ENCODE peak calls at places on chromosomes 5 and 9, in four cellular contexts. One of them, this sample, is unnamed.

GRCh38 chr5:72988769-72989168 is 32.9 kb downstream of the FCHO2 start:
- DNase-seq in OCI-LY7: no peak
- DNase-seq in fibroblast of lung: peak; percentile 58
- DNase-seq in IMR-90: peak; percentile 10
- DNase-seq in this sample: no peak

GRCh38 chr5:13601152-13601551 is 343.3 kb downstream of the DNAH5 start:
- DNase-seq in OCI-LY7: no peak
- DNase-seq in fibroblast of lung: peak; percentile 60
- DNase-seq in IMR-90: peak; percentile 46
- DNase-seq in this sample: no peak

GRCh38 chr9:135224286-135224871 is 136.9 kb downstream of the OLFM1 start:
- DNase-seq in OCI-LY7: no peak
- DNase-seq in fibroblast of lung: no peak
- DNase-seq in IMR-90: no peak
- DNase-seq in this sample: no peak

GRCh38 chr5:58042933-58043606 is 416.8 kb downstream of the PLK2 start:
- DNase-seq in OCI-LY7: no peak
- DNase-seq in fibroblast of lung: peak; percentile 52
- DNase-seq in IMR-90: peak; percentile 16
- DNase-seq in this sample: no peak

GRCh38 chr9:84575705-84576104 is 93.8 kb upstream of the NTRK2 start:
- DNase-seq in OCI-LY7: no peak
- DNase-seq in fibroblast of lung: no peak
- DNase-seq in IMR-90: no peak
- DNase-seq in this sample: no peak

GRCh38 chr9:6616976-6617375 is 28.6 kb downstream of the GLDC start:
- DNase-seq in OCI-LY7: no peak
- DNase-seq in fibroblast of lung: peak; percentile 3
- DNase-seq in IMR-90: no peak
- DNase-seq in this sample: no peak

GRCh38 chr9:29160763-29161353 is 1587.6 kb upstream of the C9orf72 start:
- DNase-seq in OCI-LY7: no peak
- DNase-seq in fibroblast of lung: no peak
- DNase-seq in IMR-90: no peak
- DNase-seq in this sample: no peak

GRCh38 chr9:82679488-82679887 is 383.5 kb downstream of the RASEF start:
- DNase-seq in OCI-LY7: no peak
- DNase-seq in fibroblast of lung: no peak
- DNase-seq in IMR-90: no peak
- DNase-seq in this sample: no peak

GRCh38 chr9:136578915-136579637 is 33.2 kb upstream of the NOTCH1 start:
- DNase-seq in OCI-LY7: peak; percentile 21
- DNase-seq in fibroblast of lung: no peak
- DNase-seq in IMR-90: no peak
- DNase-seq in this sample: no peak

GRCh38 chr5:122151640-122152039 is 22.3 kb downstream of the ZNF474 start:
- DNase-seq in OCI-LY7: no peak
- DNase-seq in fibroblast of lung: peak; percentile 99
- DNase-seq in IMR-90: peak; percentile 80
- DNase-seq in this sample: no peak

GRCh38 chr9:114097613-114098020 is 1.5 kb downstream of the KIF12 start:
- DNase-seq in OCI-LY7: no peak
- DNase-seq in fibroblast of lung: peak; percentile 31
- DNase-seq in IMR-90: no peak
- DNase-seq in this sample: no peak
- H3K4me1 ChIP-seq in OCI-LY7: no peaks in the 10 kb centered on the region
- H3K4me1 ChIP-seq in fibroblast of lung: no peaks in the 10 kb centered on the region
- H3K4me1 ChIP-seq in IMR-90: no peaks in the 10 kb centered on the region
- H3K4me1 ChIP-seq in this sample: peaks cover 4% of the 10 kb centered on the region

DNA sequence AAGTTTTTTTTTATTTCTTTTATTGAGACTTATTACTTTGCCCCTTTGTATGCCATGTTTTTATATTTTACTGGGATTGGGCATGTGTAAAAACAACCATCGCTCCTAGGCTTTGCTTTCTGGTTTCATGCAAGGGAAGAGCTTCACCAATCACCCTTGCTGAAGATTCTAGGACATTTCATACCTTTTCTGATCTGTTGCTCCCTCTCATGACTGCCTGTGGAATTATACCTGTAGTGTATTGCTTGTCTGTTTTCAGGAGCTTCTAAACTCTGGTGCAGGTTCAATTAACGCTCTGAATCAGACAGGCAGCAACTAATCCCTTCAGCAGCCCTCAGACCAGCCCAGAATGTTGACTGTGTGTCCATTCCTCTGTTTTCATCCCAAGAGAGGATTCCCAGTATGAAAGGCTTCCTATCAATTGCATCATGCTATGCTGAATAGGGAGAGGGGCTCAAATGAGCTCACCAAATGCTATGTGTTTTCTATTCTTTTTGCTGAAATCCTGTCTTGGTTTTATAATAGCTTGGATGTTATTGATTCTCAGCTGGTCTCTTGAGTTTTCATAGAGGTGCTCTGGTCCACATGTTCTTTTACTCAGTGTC is 572.9 kb upstream of the CDH6 start:
- DNase-seq in OCI-LY7: no peak
- DNase-seq in fibroblast of lung: no peak
- DNase-seq in IMR-90: no peak
- DNase-seq in this sample: no peak
- H3K4me3 ChIP-seq in OCI-LY7: no peak overlapping the region
- H3K4me3 ChIP-seq in fibroblast of lung: no peak overlapping the region
- H3K4me3 ChIP-seq in IMR-90: no peak overlapping the region
- H3K4me3 ChIP-seq in this sample: no peak overlapping the region

GRCh38 chr9:96856363-96857286 is 2.3 kb upstream of the ZNF782 start:
- DNase-seq in OCI-LY7: peak; percentile 76
- DNase-seq in fibroblast of lung: peak; percentile 57
- DNase-seq in IMR-90: peak; percentile 67
- DNase-seq in this sample: peak; percentile 61
- H2AFZ ChIP-seq in OCI-LY7: peak overlapping the region; percentile 25
- H2AFZ ChIP-seq in fibroblast of lung: no peak overlapping the region
- H2AFZ ChIP-seq in IMR-90: no peak overlapping the region
- H2AFZ ChIP-seq in this sample: peak overlapping the region; percentile 30

GRCh38 chr9:95080961-95081658 is 236.4 kb downstream of the FANCC start:
- DNase-seq in OCI-LY7: no peak
- DNase-seq in fibroblast of lung: no peak
- DNase-seq in IMR-90: no peak
- DNase-seq in this sample: no peak
- H3K4me1 ChIP-seq in OCI-LY7: no peaks in the 10 kb centered on the region
- H3K4me1 ChIP-seq in fibroblast of lung: peaks cover 25% of the 10 kb centered on the region
- H3K4me1 ChIP-seq in IMR-90: peaks cover 18% of the 10 kb centered on the region
- H3K4me1 ChIP-seq in this sample: no peaks in the 10 kb centered on the region

GRCh38 chr9:125651907-125652306 is 55.1 kb downstream of the MAPKAP1 start:
- DNase-seq in OCI-LY7: no peak
- DNase-seq in fibroblast of lung: no peak
- DNase-seq in IMR-90: no peak
- DNase-seq in this sample: no peak

GRCh38 chr9:125648294-125648693 is 58.7 kb downstream of the MAPKAP1 start:
- DNase-seq in OCI-LY7: no peak
- DNase-seq in fibroblast of lung: no peak
- DNase-seq in IMR-90: no peak
- DNase-seq in this sample: no peak

GRCh38 chr9:125649315-125649714 is 57.7 kb downstream of the MAPKAP1 start:
- DNase-seq in OCI-LY7: no peak
- DNase-seq in fibroblast of lung: peak; percentile 92
- DNase-seq in IMR-90: peak; percentile 86
- DNase-seq in this sample: no peak

GRCh38 chr9:125650271-125650737 is 56.7 kb downstream of the MAPKAP1 start:
- DNase-seq in OCI-LY7: peak; percentile 11
- DNase-seq in fibroblast of lung: peak; percentile 75
- DNase-seq in IMR-90: peak; percentile 46
- DNase-seq in this sample: no peak

GRCh38 chr9:125649826-125650225 is 57.2 kb downstream of the MAPKAP1 start:
- DNase-seq in OCI-LY7: no peak
- DNase-seq in fibroblast of lung: no peak
- DNase-seq in IMR-90: no peak
- DNase-seq in this sample: no peak
- H3K4me3 ChIP-seq in OCI-LY7: no peak overlapping the region
- H3K4me3 ChIP-seq in fibroblast of lung: no peak overlapping the region
- H3K4me3 ChIP-seq in IMR-90: no peak overlapping the region
- H3K4me3 ChIP-seq in this sample: peak overlapping the region; percentile 47